ENCODE peak calls at places on chromosomes 1 and 21, in six cellular contexts. Y is aorta; I is colonic mucosa; K is psoas muscle; J is fibroblast of lung; E is CD8-positive, alpha-beta memory T cell. Q is an unnamed sample.

GRCh38 chr1:220219136-220219442 is 53.2 kb downstream of the RAB3GAP2 start:
- DNase-seq in K (no peak), J (no peak), E (no peak), Y (no peak), I (no peak), Q (no peak)

GRCh38 chr21:32260130-32260529 is 18.7 kb downstream of the MIS18A start:
- DNase-seq in K (no peak), I (no peak), J (no peak), E (no peak), Y (no peak), Q (no peak)

GRCh38 chr1:92817986-92818764 is 13.7 kb upstream of the RPL5 start:
- DNase-seq in E (no peak), I (peak; percentile 28), J (peak; percentile 62), K (no peak), Y (no peak), Q (no peak)

GRCh38 chr1:211305044-211305443 is 21.6 kb upstream of the TRAF5 start:
- DNase-seq in K (no peak), I (no peak), J (no peak), Y (no peak), E (no peak), Q (no peak)

GRCh38 chr1:170095976-170096725 is 21.7 kb upstream of the KIFAP3 start:
- DNase-seq in J (no peak), I (no peak), E (no peak), Y (no peak), K (no peak), Q (no peak)

GRCh38 chr1:166133276-166133841 is 33.4 kb downstream of the FAM78B start:
- DNase-seq in K (no peak), I (peak; percentile 24), Y (no peak), J (peak; percentile 1), E (no peak), Q (no peak)

GRCh38 chr21:45856940-45857339 is 124.6 kb upstream of the COL6A1 start:
- DNase-seq in Y (no peak), I (no peak), E (no peak), J (no peak), K (no peak), Q (no peak)

GRCh38 chr1:77948841-77949424 is 29.9 kb downstream of the FUBP1 start:
- DNase-seq in Y (no peak), K (no peak), I (no peak), J (peak; percentile 57), E (no peak), Q (no peak)

GRCh38 chr1:154626456-154627246 is 18.7 kb upstream of the ADAR start:
- DNase-seq in Y (no peak), K (no peak), J (no peak), I (no peak), E (no peak), Q (peak; percentile 45)

GRCh38 chr1:87399701-87400100 is 71.0 kb downstream of the LMO4 start:
- DNase-seq in J (no peak), Y (no peak), I (peak; percentile 49), K (no peak), E (no peak), Q (no peak)

GRCh38 chr1:35452086-35452485 is 105.1 kb downstream of the KIAA0319L start:
- DNase-seq in I (peak; percentile 24), Y (no peak), K (peak; percentile 44), J (peak; percentile 93), E (no peak), Q (no peak)

GRCh38 chr1:41898191-41898713 is 20.5 kb downstream of the HIVEP3 start:
- DNase-seq in I (no peak), K (no peak), J (peak; percentile 69), Y (no peak), E (peak; percentile 54), Q (no peak)

GRCh38 chr1:19222573-19222972 is 12.5 kb upstream of the UBR4 start:
- DNase-seq in J (no peak), E (no peak), K (no peak), Y (no peak), I (no peak), Q (no peak)

GRCh38 chr1:31183927-31184554 is 55.6 kb downstream of the NKAIN1 start:
- DNase-seq in Y (no peak), J (peak; percentile 52), I (peak; percentile 49), K (no peak), E (peak; percentile 6), Q (no peak)

GRCh38 chr1:192516776-192517297 is 58.7 kb upstream of the RGS1 start:
- DNase-seq in K (no peak), Y (no peak), J (no peak), E (peak; percentile 47), I (peak; percentile 30), Q (no peak)

GRCh38 chr1:13965770-13966398 is 265.9 kb downstream of the PRDM2 start:
- DNase-seq in K (peak; percentile 48), J (peak; percentile 59), I (peak; percentile 40), E (no peak), Y (no peak), Q (no peak)

GRCh38 chr1:168932539-168932938 is 174.0 kb upstream of the ATP1B1 start:
- DNase-seq in Y (no peak), E (no peak), I (no peak), J (peak; percentile 62), K (no peak), Q (no peak)

GRCh38 chr1:20538760-20539551 is 13.4 kb upstream of the FAM43B start:
- DNase-seq in E (no peak), Y (no peak), J (no peak), K (no peak), I (no peak), Q (no peak)

GRCh38 chr21:41147096-41147978 is 20.6 kb upstream of the BACE2 start:
- DNase-seq in K (no peak), Y (no peak), E (no peak), I (no peak), J (no peak), Q (no peak)

GRCh38 chr1:21913763-21914162 is 23.3 kb downstream of the HSPG2 start:
- DNase-seq in J (no peak), I (no peak), Y (no peak), E (no peak), K (no peak), Q (no peak)

GRCh38 chr1:64864018-64864945 is 102.1 kb downstream of the JAK1 start:
- DNase-seq in I (peak; percentile 55), Y (no peak), E (peak; percentile 49), K (peak; percentile 48), J (peak; percentile 3), Q (peak; percentile 96)

GRCh38 chr1:167431261-167431908 is 86.9 kb downstream of the CD247 start:
- DNase-seq in E (no peak), K (no peak), Y (no peak), J (no peak), I (no peak), Q (no peak)

GRCh38 chr1:154219511-154219910 is 1.2 kb upstream of the UBAP2L start:
- DNase-seq in K (no peak), I (peak; percentile 31), Y (no peak), E (no peak), J (peak; percentile 12), Q (no peak)

GRCh38 chr1:149849947-149850360 is 49.4 kb upstream of the BOLA1 start:
- DNase-seq in E (no peak), J (peak; percentile 17), Y (no peak), I (peak; percentile 18), K (no peak), Q (no peak)

GRCh38 chr1:24155011-24155782 is 12.3 kb upstream of the IL22RA1 start:
- DNase-seq in Y (no peak), E (no peak), K (no peak), I (peak; percentile 57), J (no peak), Q (no peak)

GRCh38 chr1:182200025-182200814 is 138.7 kb upstream of the ZNF648 start:
- DNase-seq in K (no peak), Y (no peak), I (no peak), J (no peak), E (no peak), Q (no peak)

GRCh38 chr1:147542549-147542857 is 1.2 kb downstream of the BCL9 start:
- DNase-seq in Y (no peak), I (peak; percentile 22), K (no peak), E (no peak), J (peak; percentile 3), Q (no peak)

GRCh38 chr1:8943516-8943896 is 2.2 kb upstream of the CA6 start:
- DNase-seq in Y (no peak), J (no peak), I (no peak), E (no peak), K (no peak), Q (no peak)
- H3K27ac ChIP-seq in Y (no peak overlapping the region), J (no peak overlapping the region), I (no peak overlapping the region), E (no peak overlapping the region), K (no peak overlapping the region), Q (peak overlapping the region; percentile 80)

DNA sequence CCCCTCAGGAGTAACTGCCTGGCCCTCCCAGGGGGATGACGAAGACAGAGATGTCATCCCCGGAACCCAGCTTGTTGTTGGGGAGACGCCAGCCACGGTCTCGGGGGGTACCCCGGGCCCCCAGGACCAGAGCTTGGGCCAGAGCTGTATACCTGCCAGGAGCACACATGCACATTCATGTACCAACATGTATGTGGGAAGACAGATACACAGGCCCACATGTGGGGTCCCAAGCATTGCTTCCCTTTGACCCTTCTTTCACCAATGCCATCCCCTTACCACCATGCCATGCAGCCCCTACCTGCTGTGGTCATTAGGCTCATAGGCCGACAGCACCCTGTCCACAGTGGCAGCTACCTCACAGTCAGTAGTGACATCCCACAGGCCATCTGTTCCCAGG is 3.2 kb upstream of the RHOC start:
- DNase-seq in J (no peak), E (no peak), I (no peak), Y (peak; percentile 55), K (no peak), Q (peak; percentile 68)
- H3K4me3 ChIP-seq in J (no peak overlapping the region), E (no peak overlapping the region), I (no peak overlapping the region), Y (no peak overlapping the region), K (no peak overlapping the region), Q (no peak overlapping the region)

DNA sequence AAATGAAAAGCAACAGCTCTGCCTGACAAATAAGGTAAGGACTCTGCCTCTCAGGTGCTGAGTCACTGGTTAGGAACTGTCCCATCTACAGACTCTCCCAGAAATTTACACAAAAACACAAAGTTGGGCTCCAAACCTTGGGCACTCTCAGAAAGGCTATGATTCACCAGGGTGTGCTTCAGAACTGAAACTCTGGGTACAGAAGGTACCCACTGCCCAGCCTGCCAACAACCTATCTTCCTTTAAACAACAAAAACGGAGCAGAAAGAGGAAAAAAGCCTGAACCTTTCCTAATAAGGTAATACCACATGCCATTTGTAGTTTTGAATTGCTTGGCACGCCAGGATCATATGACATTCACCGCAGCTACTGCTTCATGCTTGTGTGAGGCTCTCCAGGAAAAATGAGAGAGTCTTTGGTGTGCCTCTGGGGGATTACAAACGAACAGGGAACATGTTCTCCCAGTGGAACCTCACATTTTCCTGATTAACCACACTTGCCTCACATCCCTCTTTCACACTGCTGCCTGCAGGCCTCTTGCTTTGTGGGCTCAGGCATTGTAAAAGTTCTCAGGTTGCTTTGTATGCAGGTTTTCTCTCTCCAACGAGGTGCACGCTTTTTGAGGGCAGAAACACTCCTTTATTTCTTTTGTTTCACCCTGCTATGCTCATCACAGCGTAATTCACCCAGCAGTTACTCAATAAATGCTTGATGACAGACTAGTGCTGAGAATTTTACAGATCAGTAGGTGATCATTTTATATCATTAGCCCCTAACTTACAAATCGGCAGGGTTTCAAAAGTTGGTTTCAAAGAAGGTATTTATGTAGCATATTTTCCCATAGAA is 65.1 kb downstream of the GADD45A start:
- DNase-seq in J (peak; percentile 89), K (no peak), Y (peak; percentile 76), I (no peak), E (no peak), Q (no peak)
- H3K27ac ChIP-seq in J (peak overlapping the region; percentile 74), K (peak overlapping the region; percentile 25), Y (peak overlapping the region; percentile 97), I (peak overlapping the region; percentile 60), E (peak overlapping the region; percentile 11), Q (peak overlapping the region; percentile 39)

DNA sequence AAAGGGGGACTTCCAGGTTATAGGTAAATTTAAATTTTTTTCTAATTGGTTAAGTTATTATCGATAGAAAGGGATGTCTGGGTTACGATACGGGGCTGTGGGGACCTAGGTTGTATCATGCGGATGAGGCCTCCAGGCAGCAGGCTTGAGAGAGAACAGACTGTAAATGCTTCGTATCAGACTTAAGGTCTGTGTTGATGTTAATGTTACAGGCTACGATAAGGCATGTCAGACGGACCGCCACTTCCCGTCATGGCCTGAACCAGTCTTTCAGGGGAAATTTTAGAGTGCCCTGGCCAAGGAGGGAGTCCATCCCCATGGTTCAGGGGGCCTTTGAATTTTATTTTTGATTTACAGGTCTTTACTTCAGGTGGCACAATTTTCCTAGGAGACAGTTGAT is 16.7 kb downstream of the ABCG1 start:
- DNase-seq in I (no peak), K (no peak), Y (no peak), J (no peak), E (no peak), Q (peak; percentile 69)
- H3K4me3 ChIP-seq in I (peak overlapping the region; percentile 37), K (peak overlapping the region; percentile 70), Y (no peak overlapping the region), J (no peak overlapping the region), E (no peak overlapping the region), Q (no peak overlapping the region)